ENCODE peak calls at places on chromosome 16, in nine cellular contexts. Y is foreskin fibroblast, G is NCI-H1436, B is DMS 273 treated with DMSO at 0.1 percent for 48 hours, H is B cell, E is HT1080, W is heart left ventricle, X is LNCaP clone FGC, O is heart right ventricle. A is an unnamed sample.

GRCh38 chr16:8878523-8878911 is 3.6 kb upstream of the LITAFD start:
- DNase-seq in W (no peak), H (no peak), E (peak), G (no peak), B (no peak), O (no peak), Y (peak), X (no peak), A (no peak)

GRCh38 chr16:1929105-1929504 is 10.9 kb upstream of the HS3ST6 start:
- DNase-seq in G (peak), W (peak), Y (peak), O (no peak), B (peak), E (no peak), X (no peak), H (no peak), A (peak)

GRCh38 chr16:11240636-11241473 is 15.1 kb downstream of the SOCS1 start:
- DNase-seq in G (no peak), H (no peak), B (no peak), Y (no peak), X (no peak), O (peak), E (no peak), W (peak), A (no peak)

GRCh38 chr16:31071861-31072260 is 2.2 kb downstream of the ZNF668 start:
- DNase-seq in Y (peak), B (no peak), G (no peak), E (no peak), W (no peak), H (no peak), O (no peak), X (no peak), A (no peak)

GRCh38 chr16:89972244-89973234 is 24.0 kb downstream of the DEF8 start:
- DNase-seq in B (peak), O (peak), X (no peak), G (peak), Y (peak), W (peak), H (peak), E (peak), A (peak)

GRCh38 chr16:28951410-28951943 is 740 bp downstream of the NFATC2IP start:
- DNase-seq in O (peak), Y (no peak), X (no peak), W (peak), H (no peak), E (peak), G (no peak), B (no peak), A (no peak)

GRCh38 chr16:4500283-4500682 is 24.1 kb downstream of the HMOX2 start:
- DNase-seq in X (no peak), Y (peak), O (no peak), B (no peak), W (no peak), E (peak), H (no peak), G (no peak), A (no peak)

GRCh38 chr16:188674-189073 is 8.4 kb downstream of the HBQ1 start:
- DNase-seq in H (no peak), E (no peak), B (no peak), G (no peak), W (no peak), O (no peak), Y (no peak), X (no peak), A (no peak)

GRCh38 chr16:21646721-21647561 is 5.5 kb downstream of the IGSF6 start:
- DNase-seq in O (no peak), Y (no peak), X (no peak), E (peak), W (no peak), H (peak), B (no peak), G (no peak), A (no peak)

GRCh38 chr16:55663770-55664677 is 8.2 kb downstream of the SLC6A2 start:
- DNase-seq in B (no peak), W (no peak), H (no peak), O (no peak), X (no peak), G (no peak), Y (no peak), E (no peak), A (no peak)

GRCh38 chr16:70635356-70636016 is 10.9 kb upstream of the IL34 start:
- DNase-seq in O (peak), G (no peak), X (no peak), W (no peak), E (peak), B (no peak), Y (peak), H (no peak), A (no peak)

GRCh38 chr16:75789237-75789636 is 62.9 kb upstream of the CPHXL start:
- DNase-seq in H (peak), O (no peak), W (no peak), G (peak), X (no peak), E (peak), B (no peak), Y (peak), A (peak)

GRCh38 chr16:56048425-56049100 is 142.7 kb upstream of the GNAO1 start:
- DNase-seq in W (no peak), X (no peak), E (no peak), Y (no peak), B (no peak), O (no peak), G (no peak), H (peak), A (no peak)

GRCh38 chr16:66382171-66382965 is 15.9 kb downstream of the CDH5 start:
- DNase-seq in G (no peak), Y (no peak), B (no peak), X (no peak), W (peak), H (no peak), O (no peak), E (peak), A (no peak)

GRCh38 chr16:54936086-54936978 is 5.7 kb downstream of the IRX5 start:
- DNase-seq in X (no peak), Y (peak), H (no peak), E (no peak), B (no peak), O (peak), G (no peak), W (peak), A (no peak)

GRCh38 chr16:2507679-2508064 is 6.1 kb upstream of the ATP6V0C start:
- DNase-seq in E (no peak), B (no peak), O (peak), H (no peak), G (no peak), X (no peak), Y (no peak), W (peak), A (no peak)

GRCh38 chr16:17930280-17930679 is 406.3 kb downstream of the NPIPA8 start:
- DNase-seq in H (no peak), Y (peak), O (no peak), G (no peak), E (no peak), W (no peak), X (no peak), B (no peak), A (no peak)

GRCh38 chr16:73036074-73036826 is 11.7 kb downstream of the ZFHX3 start:
- DNase-seq in W (no peak), B (no peak), E (no peak), X (no peak), H (no peak), O (no peak), Y (no peak), G (no peak), A (no peak)

GRCh38 chr16:55566432-55567175 is at the start of gene CAPNS2:
- DNase-seq in G (no peak), O (no peak), B (no peak), H (no peak), W (no peak), X (no peak), Y (no peak), E (no peak), A (no peak)

GRCh38 chr16:19505600-19506303 is 16.1 kb downstream of the GDE1 start:
- DNase-seq in G (no peak), E (no peak), B (no peak), H (no peak), Y (peak), X (no peak), W (peak), O (no peak), A (no peak)

GRCh38 chr16:79286646-79287423 is 313.7 kb downstream of the MAF start:
- DNase-seq in W (peak), G (peak), Y (no peak), E (no peak), H (peak), B (no peak), O (peak), X (no peak), A (peak)

GRCh38 chr16:11401161-11402050 is 56.1 kb downstream of the RMI2 start:
- DNase-seq in E (peak), W (peak), B (no peak), O (peak), Y (no peak), H (no peak), G (no peak), X (peak), A (no peak)

GRCh38 chr16:51641191-51641765 is 490.2 kb upstream of the SALL1 start:
- DNase-seq in X (no peak), H (no peak), B (no peak), E (no peak), Y (no peak), O (no peak), G (no peak), W (no peak), A (no peak)

GRCh38 chr16:87979352-87979751 is 28.1 kb downstream of the BANP start:
- DNase-seq in E (no peak), G (no peak), Y (no peak), X (no peak), W (peak), B (no peak), H (no peak), O (no peak), A (no peak)

GRCh38 chr16:78689536-78689935 is 590.1 kb downstream of the WWOX start:
- DNase-seq in Y (no peak), B (peak), G (no peak), O (no peak), E (no peak), H (no peak), W (no peak), X (no peak), A (no peak)

GRCh38 chr16:78432451-78432850 is 333.0 kb downstream of the WWOX start:
- DNase-seq in O (no peak), H (no peak), Y (no peak), G (no peak), E (no peak), X (no peak), W (no peak), B (no peak), A (no peak)

GRCh38 chr16:85570735-85571562 is 42.2 kb upstream of the GSE1 start:
- DNase-seq in H (peak), X (no peak), W (no peak), O (peak), G (no peak), E (no peak), Y (no peak), B (no peak), A (no peak)

GRCh38 chr16:87850009-87851006 is 19.0 kb downstream of the SLC7A5 start:
- DNase-seq in E (peak), W (peak), G (peak), H (peak), B (no peak), O (peak), X (no peak), Y (peak), A (peak)

GRCh38 chr16:76653390-76654026 is 376.3 kb downstream of the CNTNAP4 start:
- DNase-seq in O (no peak), Y (peak), X (peak), E (peak), B (peak), H (no peak), G (no peak), W (no peak), A (peak)

GRCh38 chr16:76226011-76226410 is 51.2 kb upstream of the CNTNAP4 start:
- DNase-seq in G (no peak), B (no peak), O (no peak), H (no peak), E (peak), W (no peak), Y (no peak), X (no peak), A (no peak)

GRCh38 chr16:24253192-24253591 is 2.9 kb upstream of the CACNG3 start:
- DNase-seq in Y (peak), X (peak), E (peak), O (no peak), G (peak), B (no peak), H (peak), W (no peak), A (peak)

GRCh38 chr16:49664221-49665215 is 191.4 kb downstream of the ZNF423 start:
- DNase-seq in Y (peak), H (no peak), B (no peak), X (no peak), W (peak), G (no peak), E (no peak), O (peak), A (no peak)

GRCh38 chr16:50501986-50502615 is 46.1 kb upstream of the NKD1 start:
- DNase-seq in X (no peak), G (no peak), E (no peak), O (no peak), Y (no peak), H (no peak), B (no peak), W (no peak), A (no peak)

GRCh38 chr16:27033281-27033680 is 33.4 kb upstream of the C16orf82 start:
- DNase-seq in Y (no peak), X (no peak), O (no peak), G (no peak), B (no peak), E (no peak), H (no peak), W (no peak), A (no peak)

GRCh38 chr16:58051296-58051695 is 25.7 kb downstream of the MMP15 start:
- DNase-seq in G (no peak), Y (no peak), H (no peak), W (no peak), X (no peak), O (no peak), E (no peak), B (no peak), A (no peak)

GRCh38 chr16:59213952-59214351 is 479.8 kb upstream of the GOT2 start:
- DNase-seq in E (no peak), W (no peak), H (no peak), Y (no peak), B (no peak), G (no peak), X (no peak), O (no peak), A (no peak)

GRCh38 chr16:48961546-48961945 is 320.1 kb downstream of the CBLN1 start:
- DNase-seq in E (peak), B (no peak), Y (no peak), X (no peak), O (no peak), H (no peak), W (no peak), G (no peak), A (no peak)

A was measured in NCI-H1694 treated with DMSO at 0.1 percent for 48 hours.